ENCODE peak calls at places on chromosomes 2 and 18, in nine cellular contexts. One of them, this sample, is unnamed.

GRCh38 chr2:46574457-46575354 is 95.3 kb downstream of the TMEM247 start:
- DNase-seq in Peyer's patch: no peak
- DNase-seq in AG04450: no peak
- DNase-seq in small intestine: no peak
- DNase-seq in naive thymus-derived CD4-positive, alpha-beta T cell: no peak
- DNase-seq in spleen: no peak
- DNase-seq in iPS DF 6.9: no peak
- DNase-seq in ascending aorta: no peak
- DNase-seq in body of pancreas: no peak
- DNase-seq in this sample: no peak

GRCh38 chr2:43412121-43412753 is 183.6 kb downstream of the THADA start:
- DNase-seq in naive thymus-derived CD4-positive, alpha-beta T cell: no peak
- DNase-seq in Peyer's patch: no peak
- DNase-seq in spleen: no peak
- DNase-seq in small intestine: no peak
- DNase-seq in iPS DF 6.9: no peak
- DNase-seq in body of pancreas: no peak
- DNase-seq in AG04450: no peak
- DNase-seq in ascending aorta: no peak
- DNase-seq in this sample: no peak

GRCh38 chr2:227761734-227762476 is 16.2 kb downstream of the SCYGR8 start:
- DNase-seq in Peyer's patch: no peak
- DNase-seq in ascending aorta: no peak
- DNase-seq in naive thymus-derived CD4-positive, alpha-beta T cell: no peak
- DNase-seq in body of pancreas: no peak
- DNase-seq in small intestine: peak
- DNase-seq in AG04450: no peak
- DNase-seq in spleen: no peak
- DNase-seq in iPS DF 6.9: no peak
- DNase-seq in this sample: no peak

GRCh38 chr18:78528437-78529228 is 451.0 kb upstream of the SALL3 start:
- DNase-seq in ascending aorta: no peak
- DNase-seq in iPS DF 6.9: no peak
- DNase-seq in small intestine: no peak
- DNase-seq in AG04450: no peak
- DNase-seq in spleen: no peak
- DNase-seq in Peyer's patch: no peak
- DNase-seq in body of pancreas: no peak
- DNase-seq in naive thymus-derived CD4-positive, alpha-beta T cell: no peak
- DNase-seq in this sample: no peak

GRCh38 chr2:134594399-134594798 is 124.4 kb downstream of the TMEM163 start:
- DNase-seq in small intestine: no peak
- DNase-seq in iPS DF 6.9: no peak
- DNase-seq in body of pancreas: peak
- DNase-seq in AG04450: no peak
- DNase-seq in Peyer's patch: no peak
- DNase-seq in naive thymus-derived CD4-positive, alpha-beta T cell: no peak
- DNase-seq in ascending aorta: no peak
- DNase-seq in spleen: no peak
- DNase-seq in this sample: no peak

GRCh38 chr2:128635361-128635900 is 316.8 kb upstream of the HS6ST1 start:
- DNase-seq in naive thymus-derived CD4-positive, alpha-beta T cell: no peak
- DNase-seq in spleen: peak
- DNase-seq in iPS DF 6.9: no peak
- DNase-seq in body of pancreas: no peak
- DNase-seq in small intestine: no peak
- DNase-seq in AG04450: no peak
- DNase-seq in Peyer's patch: no peak
- DNase-seq in ascending aorta: no peak
- DNase-seq in this sample: no peak

GRCh38 chr2:95348609-95349567 is 51.7 kb downstream of the KCNIP3 start:
- DNase-seq in naive thymus-derived CD4-positive, alpha-beta T cell: no peak
- DNase-seq in small intestine: no peak
- DNase-seq in spleen: no peak
- DNase-seq in Peyer's patch: peak
- DNase-seq in iPS DF 6.9: no peak
- DNase-seq in body of pancreas: no peak
- DNase-seq in AG04450: no peak
- DNase-seq in ascending aorta: no peak
- DNase-seq in this sample: no peak

GRCh38 chr2:160581035-160581434 is 87.4 kb upstream of the RBMS1 start:
- DNase-seq in body of pancreas: no peak
- DNase-seq in Peyer's patch: no peak
- DNase-seq in spleen: no peak
- DNase-seq in AG04450: no peak
- DNase-seq in ascending aorta: no peak
- DNase-seq in small intestine: no peak
- DNase-seq in iPS DF 6.9: no peak
- DNase-seq in naive thymus-derived CD4-positive, alpha-beta T cell: no peak
- DNase-seq in this sample: no peak

GRCh38 chr2:232911712-232912277 is 41.7 kb downstream of the SNORC start:
- DNase-seq in AG04450: no peak
- DNase-seq in Peyer's patch: no peak
- DNase-seq in spleen: no peak
- DNase-seq in ascending aorta: no peak
- DNase-seq in naive thymus-derived CD4-positive, alpha-beta T cell: no peak
- DNase-seq in iPS DF 6.9: no peak
- DNase-seq in body of pancreas: no peak
- DNase-seq in small intestine: no peak
- DNase-seq in this sample: no peak

GRCh38 chr2:25480561-25480960 is 138.8 kb upstream of the DNMT3A start:
- DNase-seq in small intestine: peak
- DNase-seq in AG04450: no peak
- DNase-seq in iPS DF 6.9: no peak
- DNase-seq in naive thymus-derived CD4-positive, alpha-beta T cell: no peak
- DNase-seq in Peyer's patch: no peak
- DNase-seq in ascending aorta: no peak
- DNase-seq in body of pancreas: no peak
- DNase-seq in spleen: no peak
- DNase-seq in this sample: no peak

GRCh38 chr2:210663574-210663973 is 107.2 kb downstream of the CPS1 start:
- DNase-seq in naive thymus-derived CD4-positive, alpha-beta T cell: no peak
- DNase-seq in ascending aorta: no peak
- DNase-seq in body of pancreas: peak
- DNase-seq in small intestine: no peak
- DNase-seq in Peyer's patch: no peak
- DNase-seq in AG04450: no peak
- DNase-seq in spleen: no peak
- DNase-seq in iPS DF 6.9: peak
- DNase-seq in this sample: peak

GRCh38 chr2:189164732-189165131 is 14.8 kb downstream of the COL5A2 start:
- DNase-seq in naive thymus-derived CD4-positive, alpha-beta T cell: no peak
- DNase-seq in body of pancreas: no peak
- DNase-seq in Peyer's patch: no peak
- DNase-seq in AG04450: no peak
- DNase-seq in spleen: no peak
- DNase-seq in ascending aorta: no peak
- DNase-seq in iPS DF 6.9: no peak
- DNase-seq in small intestine: no peak
- DNase-seq in this sample: no peak

GRCh38 chr18:58997811-58998337 is 133.2 kb downstream of the ZNF532 start:
- DNase-seq in body of pancreas: no peak
- DNase-seq in Peyer's patch: no peak
- DNase-seq in small intestine: no peak
- DNase-seq in spleen: no peak
- DNase-seq in iPS DF 6.9: no peak
- DNase-seq in naive thymus-derived CD4-positive, alpha-beta T cell: no peak
- DNase-seq in ascending aorta: peak
- DNase-seq in AG04450: peak
- DNase-seq in this sample: no peak
- H3K27ac ChIP-seq in body of pancreas: no peak
- H3K27ac ChIP-seq in Peyer's patch: no peak
- H3K27ac ChIP-seq in small intestine: no peak
- H3K27ac ChIP-seq in spleen: peak
- H3K27ac ChIP-seq in iPS DF 6.9: no peak
- H3K27ac ChIP-seq in naive thymus-derived CD4-positive, alpha-beta T cell: no peak
- H3K27ac ChIP-seq in ascending aorta: peak
- H3K27ac ChIP-seq in AG04450: no peak
- H3K27ac ChIP-seq in this sample: no peak

DNA sequence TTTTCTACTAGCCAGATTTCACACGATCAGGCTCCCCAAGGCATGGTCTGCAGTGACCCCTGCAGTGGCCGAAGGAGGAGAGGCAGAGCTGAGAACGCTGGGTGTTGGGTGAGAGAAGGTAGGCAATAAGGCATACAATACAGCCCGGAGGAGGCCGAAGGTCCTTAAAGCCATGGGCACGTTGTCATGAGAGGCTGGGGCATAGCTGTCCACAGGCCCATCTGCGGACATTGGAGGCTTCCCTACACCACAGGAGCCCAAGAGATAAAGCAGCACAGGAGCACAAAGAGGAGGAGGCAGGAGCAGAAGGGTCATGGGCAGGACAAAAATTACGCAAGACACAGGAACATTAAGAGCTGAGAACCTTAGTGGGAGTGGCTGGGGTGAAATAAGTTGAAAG is 16.7 kb upstream of the BZW1 start:
- DNase-seq in Peyer's patch: no peak
- DNase-seq in spleen: no peak
- DNase-seq in small intestine: no peak
- DNase-seq in AG04450: no peak
- DNase-seq in iPS DF 6.9: no peak
- DNase-seq in naive thymus-derived CD4-positive, alpha-beta T cell: no peak
- DNase-seq in body of pancreas: no peak
- DNase-seq in ascending aorta: no peak
- DNase-seq in this sample: no peak
- H3K27ac ChIP-seq in Peyer's patch: no peak
- H3K27ac ChIP-seq in spleen: no peak
- H3K27ac ChIP-seq in small intestine: no peak
- H3K27ac ChIP-seq in AG04450: no peak
- H3K27ac ChIP-seq in iPS DF 6.9: no peak
- H3K27ac ChIP-seq in naive thymus-derived CD4-positive, alpha-beta T cell: no peak
- H3K27ac ChIP-seq in body of pancreas: no peak
- H3K27ac ChIP-seq in ascending aorta: no peak
- H3K27ac ChIP-seq in this sample: no peak

GRCh38 chr2:222809582-222809981 is 51.3 kb upstream of the ACSL3 start:
- DNase-seq in AG04450: no peak
- DNase-seq in small intestine: no peak
- DNase-seq in Peyer's patch: no peak
- DNase-seq in body of pancreas: no peak
- DNase-seq in ascending aorta: no peak
- DNase-seq in iPS DF 6.9: no peak
- DNase-seq in naive thymus-derived CD4-positive, alpha-beta T cell: no peak
- DNase-seq in spleen: no peak
- DNase-seq in this sample: no peak

GRCh38 chr2:222810044-222810443 is 50.8 kb upstream of the ACSL3 start:
- DNase-seq in Peyer's patch: no peak
- DNase-seq in spleen: no peak
- DNase-seq in AG04450: no peak
- DNase-seq in iPS DF 6.9: no peak
- DNase-seq in naive thymus-derived CD4-positive, alpha-beta T cell: no peak
- DNase-seq in small intestine: no peak
- DNase-seq in ascending aorta: no peak
- DNase-seq in body of pancreas: no peak
- DNase-seq in this sample: no peak

GRCh38 chr2:222805591-222806304 is 55.1 kb upstream of the ACSL3 start:
- DNase-seq in naive thymus-derived CD4-positive, alpha-beta T cell: no peak
- DNase-seq in iPS DF 6.9: no peak
- DNase-seq in small intestine: no peak
- DNase-seq in Peyer's patch: no peak
- DNase-seq in body of pancreas: peak
- DNase-seq in AG04450: no peak
- DNase-seq in spleen: no peak
- DNase-seq in ascending aorta: no peak
- DNase-seq in this sample: no peak

GRCh38 chr2:222807431-222807830 is 53.4 kb upstream of the ACSL3 start:
- DNase-seq in ascending aorta: no peak
- DNase-seq in Peyer's patch: no peak
- DNase-seq in spleen: no peak
- DNase-seq in small intestine: no peak
- DNase-seq in iPS DF 6.9: no peak
- DNase-seq in AG04450: no peak
- DNase-seq in body of pancreas: no peak
- DNase-seq in naive thymus-derived CD4-positive, alpha-beta T cell: no peak
- DNase-seq in this sample: no peak

GRCh38 chr2:222806606-222807036 is 54.2 kb upstream of the ACSL3 start:
- DNase-seq in iPS DF 6.9: no peak
- DNase-seq in body of pancreas: no peak
- DNase-seq in spleen: no peak
- DNase-seq in Peyer's patch: no peak
- DNase-seq in small intestine: no peak
- DNase-seq in AG04450: no peak
- DNase-seq in ascending aorta: no peak
- DNase-seq in naive thymus-derived CD4-positive, alpha-beta T cell: no peak
- DNase-seq in this sample: no peak
- H3K27ac ChIP-seq in iPS DF 6.9: no peak
- H3K27ac ChIP-seq in body of pancreas: peak
- H3K27ac ChIP-seq in spleen: peak
- H3K27ac ChIP-seq in Peyer's patch: no peak
- H3K27ac ChIP-seq in small intestine: no peak
- H3K27ac ChIP-seq in AG04450: no peak
- H3K27ac ChIP-seq in ascending aorta: no peak
- H3K27ac ChIP-seq in naive thymus-derived CD4-positive, alpha-beta T cell: no peak
- H3K27ac ChIP-seq in this sample: no peak

GRCh38 chr2:9310390-9310789 is 103.8 kb downstream of the ASAP2 start:
- DNase-seq in small intestine: peak
- DNase-seq in ascending aorta: peak
- DNase-seq in body of pancreas: peak
- DNase-seq in Peyer's patch: no peak
- DNase-seq in AG04450: no peak
- DNase-seq in spleen: no peak
- DNase-seq in iPS DF 6.9: no peak
- DNase-seq in naive thymus-derived CD4-positive, alpha-beta T cell: no peak
- DNase-seq in this sample: no peak

GRCh38 chr2:9312591-9312990 is 106.0 kb downstream of the ASAP2 start:
- DNase-seq in naive thymus-derived CD4-positive, alpha-beta T cell: no peak
- DNase-seq in AG04450: no peak
- DNase-seq in iPS DF 6.9: no peak
- DNase-seq in ascending aorta: no peak
- DNase-seq in body of pancreas: no peak
- DNase-seq in small intestine: no peak
- DNase-seq in spleen: no peak
- DNase-seq in Peyer's patch: no peak
- DNase-seq in this sample: no peak

GRCh38 chr2:9310827-9311226 is 104.2 kb downstream of the ASAP2 start:
- DNase-seq in Peyer's patch: no peak
- DNase-seq in spleen: no peak
- DNase-seq in ascending aorta: no peak
- DNase-seq in iPS DF 6.9: no peak
- DNase-seq in naive thymus-derived CD4-positive, alpha-beta T cell: no peak
- DNase-seq in small intestine: peak
- DNase-seq in body of pancreas: no peak
- DNase-seq in AG04450: no peak
- DNase-seq in this sample: no peak

GRCh38 chr2:9313443-9313842 is 106.8 kb downstream of the ASAP2 start:
- DNase-seq in AG04450: no peak
- DNase-seq in small intestine: no peak
- DNase-seq in Peyer's patch: no peak
- DNase-seq in ascending aorta: no peak
- DNase-seq in naive thymus-derived CD4-positive, alpha-beta T cell: no peak
- DNase-seq in iPS DF 6.9: no peak
- DNase-seq in body of pancreas: no peak
- DNase-seq in spleen: no peak
- DNase-seq in this sample: no peak

DNA sequence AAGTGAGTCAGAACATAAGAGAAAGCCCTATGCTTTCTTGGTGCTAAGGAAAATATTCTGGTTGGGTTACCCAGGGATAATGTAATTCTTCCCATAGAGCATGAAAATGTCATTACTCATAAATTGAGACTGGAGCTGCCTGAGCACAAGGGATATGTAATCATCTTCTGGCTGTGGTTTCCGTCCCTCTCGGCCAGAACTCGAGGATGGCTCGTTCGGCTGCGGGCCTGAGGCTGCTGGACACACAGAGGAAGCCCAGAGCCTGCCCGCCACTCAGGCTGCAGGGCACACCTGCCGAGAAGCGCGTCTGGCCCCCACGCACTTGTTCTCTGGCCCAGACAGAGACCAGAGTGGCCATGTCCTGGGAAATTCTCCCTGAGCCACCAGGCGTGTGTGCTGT is 104.9 kb downstream of the ASAP2 start:
- DNase-seq in iPS DF 6.9: no peak
- DNase-seq in AG04450: no peak
- DNase-seq in naive thymus-derived CD4-positive, alpha-beta T cell: no peak
- DNase-seq in ascending aorta: no peak
- DNase-seq in Peyer's patch: no peak
- DNase-seq in small intestine: no peak
- DNase-seq in body of pancreas: peak
- DNase-seq in spleen: no peak
- DNase-seq in this sample: no peak
- H3K27ac ChIP-seq in iPS DF 6.9: no peak
- H3K27ac ChIP-seq in AG04450: peak
- H3K27ac ChIP-seq in naive thymus-derived CD4-positive, alpha-beta T cell: no peak
- H3K27ac ChIP-seq in ascending aorta: peak
- H3K27ac ChIP-seq in Peyer's patch: peak
- H3K27ac ChIP-seq in small intestine: no peak
- H3K27ac ChIP-seq in body of pancreas: no peak
- H3K27ac ChIP-seq in spleen: no peak
- H3K27ac ChIP-seq in this sample: peak

This sample was measured in substantia nigra.